ENCODE peak calls at places on chromosome 1, in nine cellular contexts. V is upper lobe of right lung, M is A549, A is aorta, B is IMR-90, S is BE2C, J is psoas muscle, H is A673, P is MM.1S. U is an unnamed sample. For H3K4me1, the result is how much of the 10 kb centered on the place peaks cover.

GRCh38 chr1:205980182-205980830 is 22.9 kb downstream of the RAB7B start:
- DNase-seq in P (no peak), A (no peak), H (no peak), B (no peak), S (no peak), J (no peak), M (no peak), V (peak), U (no peak)

GRCh38 chr1:27967884-27968466 is 8.2 kb downstream of the XKR8 start:
- DNase-seq in J (no peak), A (no peak), B (no peak), V (no peak), S (no peak), P (no peak), M (no peak), H (no peak), U (no peak)

GRCh38 chr1:157505481-157506272 is 46.6 kb downstream of the FCRL5 start:
- DNase-seq in A (no peak), B (peak), S (peak), M (peak), H (peak), P (peak), V (peak), J (no peak), U (peak)

GRCh38 chr1:104856091-104856490 is 1106.4 kb downstream of the AMY1C start:
- DNase-seq in B (no peak), J (no peak), P (no peak), A (peak), M (no peak), S (no peak), H (no peak), V (peak), U (no peak)

GRCh38 chr1:164380893-164381292 is 178.1 kb upstream of the PBX1 start:
- DNase-seq in M (no peak), S (no peak), P (no peak), V (no peak), J (peak), H (peak), A (peak), B (no peak), U (no peak)

GRCh38 chr1:32549601-32550000 is 10.4 kb downstream of the ZBTB8A start:
- DNase-seq in B (no peak), P (no peak), H (no peak), M (no peak), V (no peak), A (no peak), J (no peak), S (no peak), U (no peak)

GRCh38 chr1:44078087-44078486 is 40.5 kb upstream of the KLF17 start:
- DNase-seq in H (no peak), M (no peak), S (no peak), V (no peak), B (no peak), A (no peak), J (no peak), P (no peak), U (no peak)

GRCh38 chr1:8643542-8644536 is 173.6 kb downstream of the RERE start:
- DNase-seq in J (no peak), P (peak), H (no peak), S (no peak), A (no peak), V (no peak), B (no peak), M (no peak), U (no peak)

GRCh38 chr1:169100883-169101214 is 5.6 kb upstream of the ATP1B1 start:
- DNase-seq in J (no peak), V (no peak), M (no peak), P (no peak), A (no peak), S (no peak), B (no peak), H (no peak), U (no peak)

GRCh38 chr1:230592848-230593247 is 49.4 kb upstream of the COG2 start:
- DNase-seq in M (no peak), J (no peak), P (no peak), S (no peak), H (no peak), V (no peak), B (no peak), A (no peak), U (no peak)

GRCh38 chr1:221723018-221723917 is 18.6 kb downstream of the DUSP10 start:
- DNase-seq in H (no peak), S (no peak), V (no peak), B (peak), A (no peak), M (no peak), J (no peak), P (no peak), U (no peak)

GRCh38 chr1:221726331-221726692 is 15.6 kb downstream of the DUSP10 start:
- DNase-seq in M (no peak), P (no peak), H (no peak), V (no peak), S (no peak), B (no peak), J (no peak), A (no peak), U (no peak)

GRCh38 chr1:221725683-221726330 is 16.1 kb downstream of the DUSP10 start:
- DNase-seq in J (no peak), B (peak), A (no peak), S (no peak), H (no peak), P (no peak), M (no peak), V (no peak), U (no peak)

GRCh38 chr1:221723918-221724263 is 18.0 kb downstream of the DUSP10 start:
- DNase-seq in V (no peak), M (no peak), J (no peak), H (no peak), B (peak), S (no peak), A (no peak), P (no peak), U (no peak)

GRCh38 chr1:221724931-221725605 is 16.8 kb downstream of the DUSP10 start:
- DNase-seq in J (peak), V (peak), P (no peak), A (no peak), S (no peak), H (no peak), B (peak), M (no peak), U (no peak)
- H3K4me1 ChIP-seq in J (half or more), V (under half), P (under half), A (under half), S (under half), H (under half), B (under half), M (under half), U (under half)

GRCh38 chr1:30885580-30886513 is 22.7 kb downstream of the SDC3 start:
- DNase-seq in M (no peak), J (no peak), V (no peak), A (peak), H (no peak), S (no peak), B (no peak), P (no peak), U (no peak)
- H3K4me1 ChIP-seq in M (under half), J (under half), V (under half), A (under half), H (under half), S (under half), B (under half), P (under half), U (under half)

GRCh38 chr1:203284411-203285208 is 20.7 kb upstream of the BTG2 start:
- DNase-seq in A (peak), V (peak), S (no peak), B (no peak), P (no peak), J (no peak), M (no peak), H (no peak), U (no peak)

GRCh38 chr1:203283597-203283996 is 21.7 kb upstream of the BTG2 start:
- DNase-seq in A (no peak), S (no peak), P (no peak), H (no peak), M (no peak), V (no peak), B (no peak), J (no peak), U (no peak)

GRCh38 chr1:203281033-203281432 is 24.3 kb upstream of the BTG2 start:
- DNase-seq in S (no peak), B (peak), P (no peak), H (no peak), J (no peak), V (peak), A (peak), M (peak), U (no peak)

GRCh38 chr1:203281851-203282661 is 23.3 kb upstream of the BTG2 start:
- DNase-seq in H (no peak), B (no peak), P (no peak), V (no peak), J (no peak), S (no peak), M (no peak), A (peak), U (no peak)

DNA sequence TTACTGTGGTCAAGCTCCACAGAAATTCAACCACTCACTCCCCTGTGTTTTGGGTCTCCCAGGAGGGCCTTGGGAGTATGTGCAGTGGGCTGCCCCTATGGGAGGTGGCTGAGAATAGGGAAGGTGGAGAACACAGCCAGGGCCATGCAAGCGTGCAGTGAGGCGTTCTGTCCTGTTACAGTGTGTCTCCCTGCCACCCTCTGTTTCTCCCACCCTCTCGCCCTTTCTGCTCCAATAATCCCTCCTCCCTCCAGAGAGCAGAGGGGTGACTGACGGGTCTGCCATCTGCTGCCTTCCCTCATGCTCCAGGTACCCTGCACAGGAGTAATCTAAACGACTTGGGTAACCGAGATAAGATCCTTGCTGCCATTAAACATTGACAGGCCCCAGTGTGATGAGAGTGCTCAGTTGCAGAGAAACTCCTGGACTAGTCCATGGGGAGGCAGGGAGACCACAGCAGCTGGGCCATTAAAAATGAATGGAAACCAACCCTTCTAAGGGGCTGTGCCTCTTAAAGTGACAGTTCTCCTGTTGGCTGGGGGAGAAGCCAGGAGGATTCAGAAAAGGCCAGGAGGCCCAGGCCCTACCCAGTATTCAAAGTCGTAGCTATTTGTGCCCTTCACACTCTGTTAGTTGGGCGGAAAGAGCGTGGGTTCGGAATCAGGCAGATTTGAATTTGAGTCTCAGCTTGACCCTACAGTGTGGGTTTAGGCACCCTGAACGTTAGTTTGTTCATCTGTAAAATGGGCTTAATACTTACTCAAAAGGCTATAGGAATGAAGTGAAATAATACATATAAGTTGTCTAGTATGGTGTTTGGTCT is 22.4 kb upstream of the BTG2 start:
- DNase-seq in V (peak), M (no peak), S (peak), H (no peak), P (no peak), B (no peak), A (peak), J (no peak), U (no peak)
- H3K4me1 ChIP-seq in V (under half), M (under half), S (under half), H (under half), P (under half), B (under half), A (under half), J (half or more), U (under half)

GRCh38 chr1:162678439-162678838 is 46.2 kb downstream of the DDR2 start:
- DNase-seq in S (no peak), J (no peak), B (peak), M (peak), P (no peak), V (no peak), H (no peak), A (no peak), U (peak)
- H3K4me1 ChIP-seq in S (under half), J (under half), B (under half), M (under half), P (under half), V (under half), H (under half), A (under half), U (under half)

GRCh38 chr1:203320546-203321272 is 15.4 kb downstream of the BTG2 start:
- DNase-seq in P (peak), M (no peak), H (peak), S (no peak), J (no peak), B (peak), V (no peak), A (no peak), U (no peak)

GRCh38 chr1:203318229-203318517 is 12.9 kb downstream of the BTG2 start:
- DNase-seq in V (no peak), P (no peak), A (no peak), M (no peak), H (peak), J (no peak), S (no peak), B (no peak), U (no peak)

GRCh38 chr1:203321273-203322052 is 16.1 kb downstream of the BTG2 start:
- DNase-seq in A (no peak), P (no peak), M (no peak), S (no peak), B (no peak), V (no peak), H (no peak), J (no peak), U (no peak)

GRCh38 chr1:203316626-203317093 is 11.3 kb downstream of the BTG2 start:
- DNase-seq in S (peak), A (no peak), H (no peak), V (no peak), P (no peak), J (no peak), M (no peak), B (peak), U (no peak)

DNA sequence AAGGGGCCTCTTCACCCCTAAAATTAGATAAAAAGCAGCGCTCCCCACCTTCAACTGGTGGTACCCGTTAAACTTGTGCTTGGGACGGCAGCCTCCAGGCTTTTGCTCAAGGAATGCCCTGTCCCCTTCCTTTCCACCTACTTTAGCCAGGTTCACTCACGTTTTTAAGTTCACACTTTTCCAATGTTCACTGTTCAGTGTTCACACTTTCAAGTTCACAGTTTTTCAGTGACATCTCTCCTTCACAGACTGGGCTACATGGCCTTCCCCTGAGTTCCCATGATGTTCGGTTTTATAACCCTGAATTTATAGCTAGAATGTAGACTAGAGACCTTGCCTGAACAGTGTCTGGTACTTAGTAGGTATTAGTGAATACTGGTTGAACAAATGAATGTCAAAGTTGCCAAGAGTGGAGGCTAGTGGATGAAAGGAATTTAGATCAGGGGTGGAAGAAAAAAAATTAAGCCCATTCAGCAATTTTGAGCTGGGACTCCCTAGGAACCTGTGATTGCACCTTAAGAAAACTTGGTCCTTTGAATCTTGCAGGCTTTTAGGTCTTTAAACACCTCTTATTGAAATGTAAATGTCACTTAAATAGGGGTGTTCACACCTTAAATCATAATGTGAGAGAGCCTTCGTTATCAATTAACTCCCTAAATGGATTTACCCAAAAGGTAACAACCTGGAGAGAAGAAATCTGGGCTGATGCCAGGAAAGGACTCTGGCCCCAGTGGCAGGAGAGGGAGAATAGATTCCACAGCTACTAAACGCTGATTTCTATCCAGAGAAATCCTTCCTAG is 12.3 kb downstream of the BTG2 start:
- DNase-seq in H (no peak), B (no peak), J (no peak), M (no peak), A (no peak), P (no peak), V (no peak), S (no peak), U (no peak)
- H3K4me1 ChIP-seq in H (under half), B (under half), J (under half), M (under half), A (under half), P (under half), V (half or more), S (under half), U (under half)